ENCODE peak calls at places on chromosomes 13 and 19, in five cellular contexts. O, F, S, C and X are unnamed samples.

GRCh38 chr13:83798731-83799130 is 83.5 kb downstream of the SLITRK1 start:
- DNase-seq in F (no peak), S (no peak), O (no peak), C (no peak), X (no peak)

GRCh38 chr19:37594064-37594981 is at the start of the genes ZNF540 and ZNF571:
- DNase-seq in S (peak; percentile 90), F (peak; percentile 73), C (peak; percentile 80), O (peak; percentile 87), X (peak; percentile 95)

GRCh38 chr13:87129602-87130300 is 541.4 kb upstream of the SLITRK5 start:
- DNase-seq in F (no peak), C (no peak), O (no peak), S (no peak), X (no peak)

GRCh38 chr13:43242040-43242439 is 218.7 kb downstream of the DNAJC15 start:
- DNase-seq in F (no peak), O (no peak), C (no peak), S (no peak), X (no peak)

GRCh38 chr19:49061000-49061399 is 3.5 kb upstream of the CGB7 start:
- DNase-seq in F (no peak), S (no peak), O (no peak), C (no peak), X (no peak)

GRCh38 chr19:45154064-45154827 is 6.5 kb downstream of the NKPD1 start:
- DNase-seq in F (no peak), C (peak; percentile 82), O (no peak), S (no peak), X (no peak)

GRCh38 chr13:110444226-110444653 is 117.3 kb downstream of the RAB20 start:
- DNase-seq in S (no peak), C (no peak), O (no peak), F (no peak), X (no peak)

GRCh38 chr13:109419896-109420295 is 366.5 kb downstream of the IRS2 start:
- DNase-seq in C (no peak), F (no peak), S (no peak), O (no peak), X (no peak)

GRCh38 chr19:55118401-55118991 is 1.1 kb upstream of the PPP1R12C start:
- DNase-seq in S (peak; percentile 73), O (no peak), C (peak; percentile 74), F (no peak), X (peak; percentile 35)

GRCh38 chr13:112990783-112991182 is 21.8 kb downstream of the MCF2L start:
- DNase-seq in C (no peak), F (no peak), O (no peak), S (no peak), X (peak; percentile 80)

GRCh38 chr19:33242911-33243310 is 17.3 kb upstream of the SLC7A10 start:
- DNase-seq in O (no peak), S (no peak), C (no peak), F (no peak), X (no peak)

GRCh38 chr13:37869756-37870488 is at the start of gene TRPC4:
- DNase-seq in S (no peak), O (no peak), C (peak; percentile 30), F (no peak), X (peak; percentile 20)

GRCh38 chr13:109166807-109167206 is 537.4 kb downstream of the MYO16 start:
- DNase-seq in C (no peak), O (no peak), F (no peak), S (no peak), X (no peak)

GRCh38 chr19:41904118-41904870 is 21.3 kb downstream of the ARHGEF1 start:
- DNase-seq in S (no peak), C (no peak), O (no peak), F (no peak), X (peak; percentile 90)

GRCh38 chr13:77184455-77184854 is 142.4 kb downstream of the MYCBP2 start:
- DNase-seq in S (no peak), O (no peak), F (peak; percentile 87), C (no peak), X (no peak)

GRCh38 chr13:26460652-26461051 is 96.8 kb upstream of the WASF3 start:
- DNase-seq in O (peak; percentile 40), S (no peak), F (no peak), C (no peak), X (no peak)

GRCh38 chr13:41960195-41960699 is 662 bp downstream of the VWA8 start:
- DNase-seq in O (no peak), C (peak; percentile 26), F (no peak), S (no peak), X (peak; percentile 15)

GRCh38 chr13:92573467-92574057 is 653.0 kb upstream of the GPC6 start:
- DNase-seq in S (no peak), C (peak; percentile 32), O (no peak), F (no peak), X (no peak)

GRCh38 chr13:94914829-94915228 is 202.5 kb upstream of the SOX21 start:
- DNase-seq in F (no peak), O (no peak), C (no peak), S (no peak), X (no peak)

GRCh38 chr19:28377077-28377476 is 835.9 kb downstream of the UQCRFS1 start:
- DNase-seq in C (no peak), O (no peak), F (no peak), S (no peak), X (no peak)

GRCh38 chr13:97786510-97786909 is 167.0 kb upstream of the IPO5 start:
- DNase-seq in C (no peak), F (no peak), O (no peak), S (no peak), X (no peak)

GRCh38 chr19:16265890-16266585 is 58.6 kb upstream of the KLF2 start:
- DNase-seq in S (no peak), C (no peak), F (no peak), O (no peak), X (no peak)
- H3K27ac ChIP-seq in S (no peak overlapping the region), C (no peak overlapping the region), F (no peak overlapping the region), O (no peak overlapping the region), X (no peak overlapping the region)

DNA sequence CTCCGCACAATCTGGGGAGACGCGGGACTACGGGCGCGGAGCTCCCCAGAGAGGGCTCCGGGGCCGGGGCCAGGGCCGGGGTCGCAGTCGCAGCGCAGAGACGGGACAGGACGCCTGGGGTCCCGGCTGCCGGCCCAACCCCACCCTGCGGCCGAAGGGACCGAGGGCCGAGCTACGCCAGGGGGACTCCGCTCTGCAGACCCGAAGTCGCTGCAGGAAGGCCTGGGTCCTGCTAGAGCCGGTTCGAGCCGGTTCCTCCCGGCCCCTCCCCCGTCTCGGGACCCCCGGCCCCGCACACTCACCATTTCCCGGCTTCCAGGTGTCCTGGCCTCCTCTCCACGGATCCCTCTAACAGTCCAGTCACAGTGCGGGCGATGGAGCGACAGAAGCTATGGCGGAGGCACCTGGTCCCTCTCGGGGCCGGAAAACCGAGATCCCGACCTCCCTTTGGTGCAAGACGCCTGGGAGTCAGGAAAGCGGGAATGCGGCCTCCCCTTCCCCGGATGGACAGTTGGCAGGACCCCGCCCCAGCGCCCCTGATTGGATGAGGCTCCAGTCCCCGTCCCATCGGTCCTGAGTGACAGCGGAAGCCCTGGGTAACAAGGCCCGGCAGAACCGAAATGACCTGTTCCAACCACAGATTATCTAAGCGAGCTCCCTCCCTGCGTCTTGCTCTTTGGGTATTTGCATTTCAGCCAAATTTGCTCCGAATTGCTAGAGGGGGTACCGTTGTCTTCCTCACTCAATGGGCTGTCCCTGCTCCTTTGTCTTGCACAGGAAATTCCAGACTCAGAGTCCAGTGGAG is at the start of gene ZNF625:
- DNase-seq in O (peak; percentile 54), C (no peak), S (peak; percentile 85), F (peak; percentile 39), X (peak; percentile 83)
- TF ChIP-seq POLR2A in O (peak; percentile 36), C (no peak), S (peak; percentile 93), F (peak; percentile 64), X (no peak)

GRCh38 chr13:30713133-30713532 is 22.2 kb upstream of the ALOX5AP start:
- DNase-seq in F (no peak), S (no peak), C (no peak), O (no peak), X (peak; percentile 20)

GRCh38 chr13:30708541-30708940 is 26.8 kb upstream of the ALOX5AP start:
- DNase-seq in S (no peak), F (no peak), O (no peak), C (no peak), X (no peak)

GRCh38 chr13:30711837-30712236 is 23.5 kb upstream of the ALOX5AP start:
- DNase-seq in F (no peak), O (no peak), S (no peak), C (no peak), X (no peak)

GRCh38 chr13:30711375-30711774 is 24.0 kb upstream of the ALOX5AP start:
- DNase-seq in F (no peak), C (no peak), S (no peak), O (no peak), X (no peak)

GRCh38 chr13:30710442-30710841 is 24.9 kb upstream of the ALOX5AP start:
- DNase-seq in F (no peak), S (no peak), C (no peak), O (no peak), X (no peak)
- TF ChIP-seq EP300 in F (no peak), S (no peak), C (no peak), O (no peak), X (no peak)

GRCh38 chr13:46369506-46370268 is 17.4 kb downstream of the RUBCNL start:
- DNase-seq in O (no peak), S (no peak), F (no peak), C (no peak), X (no peak)
- H3K27ac ChIP-seq in O (no peak overlapping the region), S (no peak overlapping the region), F (peak overlapping the region; percentile 53), C (no peak overlapping the region), X (peak overlapping the region; percentile 1)

DNA sequence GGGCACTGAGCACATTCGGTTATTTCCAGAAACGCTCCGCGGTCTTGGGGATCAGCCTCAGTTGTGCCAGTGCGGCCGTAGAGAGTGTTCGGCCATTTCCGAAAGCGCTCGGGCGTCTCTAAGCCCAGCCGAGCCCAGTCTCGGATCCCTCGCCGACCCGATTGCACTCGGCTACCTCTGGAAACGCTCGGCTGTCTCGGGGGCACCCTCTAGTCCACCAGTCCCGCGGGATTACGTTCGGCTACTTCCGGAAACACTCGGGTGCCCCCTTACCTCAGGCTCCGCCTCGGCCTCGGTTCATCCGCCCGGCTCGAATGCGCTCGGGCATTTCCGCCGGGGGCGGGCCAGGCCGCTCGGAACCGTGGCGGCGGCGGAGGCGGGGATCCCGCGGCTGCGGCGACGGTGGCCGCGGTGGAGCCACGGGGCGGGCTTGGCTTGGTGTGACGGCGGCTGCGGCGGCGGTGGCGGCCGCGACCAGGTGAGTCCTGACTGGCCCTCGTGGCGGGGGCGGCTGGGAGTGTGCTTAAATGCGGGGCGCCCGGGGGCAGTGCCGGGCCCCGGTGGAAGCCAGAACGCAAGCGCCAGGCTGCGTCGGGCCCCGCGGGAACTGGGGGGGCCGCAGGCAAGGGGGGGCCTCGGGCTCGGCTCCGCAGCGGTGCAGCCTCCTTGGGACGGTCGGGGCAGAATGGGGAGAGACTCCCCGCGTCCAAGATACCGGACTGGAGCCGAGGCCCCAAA is at the start of gene PIK3R2:
- DNase-seq in F (peak; percentile 88), O (peak; percentile 100), S (peak; percentile 97), C (peak; percentile 98), X (peak; percentile 100)
- TF ChIP-seq POLR2A in F (peak; percentile 51), O (peak; percentile 81), S (no peak), C (peak; percentile 76), X (peak; percentile 24)